ENCODE peak calls at places on chromosome 19, in seven cellular contexts. F is body of pancreas, M is bronchial epithelial cell, B is Panc1, W is ascending aorta, C is tibial nerve, G is BJ. Q is an unnamed sample.

GRCh38 chr19:42268142-42268703 is 829 bp upstream of the CIC start:
- DNase-seq in F (peak), M (peak), B (peak), W (peak), C (peak), G (peak), Q (peak)

GRCh38 chr19:34649886-34650543 is 26.9 kb downstream of the SCGB2B2 start:
- DNase-seq in F (no peak), M (no peak), B (no peak), W (no peak), C (no peak), G (no peak), Q (no peak)

GRCh38 chr19:35294328-35294727 is 2.4 kb downstream of the MAG start:
- DNase-seq in F (no peak), M (no peak), B (no peak), W (no peak), C (no peak), G (no peak), Q (no peak)

GRCh38 chr19:54609356-54609791 is 15.9 kb downstream of the LILRA1 start:
- DNase-seq in F (no peak), M (no peak), B (no peak), W (no peak), C (no peak), G (no peak), Q (no peak)

GRCh38 chr19:51439021-51439465 is 19.2 kb downstream of the SIGLEC8 start:
- DNase-seq in F (peak), M (peak), B (no peak), W (no peak), C (no peak), G (no peak), Q (no peak)

GRCh38 chr19:29939628-29940027 is 2.4 kb upstream of the URI1 start:
- DNase-seq in F (no peak), M (no peak), B (no peak), W (no peak), C (no peak), G (no peak), Q (no peak)

GRCh38 chr19:19686580-19686979 is 17.9 kb downstream of the ZNF101 start:
- DNase-seq in F (no peak), M (no peak), B (no peak), W (no peak), C (no peak), G (no peak), Q (no peak)

GRCh38 chr19:38142176-38143035 is 81.6 kb downstream of the DPF1 start:
- DNase-seq in F (peak), M (peak), B (peak), W (no peak), C (no peak), G (no peak), Q (no peak)

GRCh38 chr19:49656456-49657109 is 9.1 kb downstream of the IRF3 start:
- DNase-seq in F (no peak), M (no peak), B (no peak), W (no peak), C (no peak), G (no peak), Q (no peak)

GRCh38 chr19:12778020-12778904 is 2.9 kb upstream of the HOOK2 start:
- DNase-seq in F (peak), M (peak), B (no peak), W (no peak), C (no peak), G (no peak), Q (no peak)

GRCh38 chr19:12778905-12779161 is 3.5 kb upstream of the HOOK2 start:
- DNase-seq in F (no peak), M (no peak), B (no peak), W (no peak), C (no peak), G (no peak), Q (no peak)

GRCh38 chr19:12777217-12778019 is 2.1 kb upstream of the HOOK2 start:
- DNase-seq in F (peak), M (no peak), B (no peak), W (peak), C (no peak), G (no peak), Q (no peak)

GRCh38 chr19:12782174-12782423 is 6.7 kb upstream of the HOOK2 start:
- DNase-seq in F (no peak), M (no peak), B (no peak), W (no peak), C (no peak), G (no peak), Q (no peak)

GRCh38 chr19:12779162-12779993 is 4.0 kb upstream of the HOOK2 start:
- DNase-seq in F (peak), M (no peak), B (no peak), W (peak), C (no peak), G (no peak), Q (no peak)
- TF ChIP-seq CTCF in F (no peak), M (no peak), B (no peak), W (no peak), C (no peak), G (no peak), Q (peak)

GRCh38 chr19:5595129-5595528 is 27.4 kb upstream of the TINCR start:
- DNase-seq in F (no peak), M (no peak), B (no peak), W (no peak), C (no peak), G (no peak), Q (no peak)

GRCh38 chr19:5595745-5596144 is 26.8 kb downstream of the SAFB2 start:
- DNase-seq in F (no peak), M (no peak), B (no peak), W (no peak), C (no peak), G (no peak), Q (no peak)

GRCh38 chr19:5605362-5605761 is 17.2 kb downstream of the SAFB2 start:
- DNase-seq in F (no peak), M (no peak), B (no peak), W (no peak), C (no peak), G (no peak), Q (no peak)

GRCh38 chr19:5603626-5604025 is 18.9 kb downstream of the SAFB2 start:
- DNase-seq in F (no peak), M (no peak), B (no peak), W (no peak), C (no peak), G (no peak), Q (no peak)

DNA sequence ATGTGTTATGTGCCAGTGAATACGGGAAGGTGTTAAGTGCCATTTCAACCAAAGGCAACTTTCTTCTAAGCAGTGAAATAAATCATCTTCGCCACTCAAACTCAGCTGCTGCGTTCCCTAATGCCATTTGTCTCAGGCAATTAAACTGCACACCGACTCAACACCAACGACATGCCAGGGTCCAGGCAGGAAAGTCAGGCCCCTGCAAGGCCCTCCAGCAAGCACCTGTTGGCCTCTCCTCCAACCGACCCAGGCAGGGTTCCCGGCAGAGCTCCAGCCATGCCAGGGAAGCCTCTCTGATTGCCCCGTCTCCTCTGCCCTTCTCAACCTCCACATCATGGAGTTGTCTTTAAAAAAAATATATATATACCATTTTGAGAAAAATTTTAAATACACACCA is 21.8 kb downstream of the SAFB2 start:
- DNase-seq in F (no peak), M (no peak), B (no peak), W (no peak), C (no peak), G (no peak), Q (no peak)
- H3K4me3 ChIP-seq in F (no peak), M (no peak), B (no peak), W (no peak), C (no peak), G (no peak), Q (no peak)

GRCh38 chr19:10293637-10294367 is 4.0 kb downstream of the ICAM5 start:
- DNase-seq in F (no peak), M (no peak), B (no peak), W (no peak), C (no peak), G (no peak), Q (no peak)

GRCh38 chr19:10292789-10293636 is 3.3 kb downstream of the ICAM5 start:
- DNase-seq in F (no peak), M (no peak), B (no peak), W (no peak), C (no peak), G (no peak), Q (no peak)

GRCh38 chr19:10295847-10296591 is 6.3 kb downstream of the ICAM5 start:
- DNase-seq in F (no peak), M (no peak), B (no peak), W (no peak), C (no peak), G (no peak), Q (no peak)

GRCh38 chr19:10295305-10295846 is 5.6 kb downstream of the ICAM5 start:
- DNase-seq in F (no peak), M (no peak), B (no peak), W (no peak), C (no peak), G (no peak), Q (no peak)

DNA sequence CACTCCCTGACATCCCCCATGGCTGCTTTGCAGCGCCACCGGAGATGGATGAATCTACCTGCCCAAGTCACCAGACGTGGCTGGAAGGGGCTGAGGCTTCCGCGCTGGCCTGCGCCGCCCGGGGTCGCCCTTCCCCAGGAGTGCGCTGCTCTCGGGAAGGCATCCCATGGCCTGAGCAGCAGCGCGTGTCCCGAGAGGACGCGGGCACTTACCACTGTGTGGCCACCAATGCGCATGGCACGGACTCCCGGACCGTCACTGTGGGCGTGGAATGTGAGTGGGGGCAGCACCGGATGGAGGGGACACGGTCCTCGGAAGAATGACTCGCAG is 4.6 kb downstream of the ICAM5 start:
- DNase-seq in F (no peak), M (no peak), B (no peak), W (no peak), C (no peak), G (no peak), Q (no peak)
- TF ChIP-seq CTCF in F (no peak), M (no peak), B (no peak), W (no peak), C (no peak), G (no peak), Q (no peak)

DNA sequence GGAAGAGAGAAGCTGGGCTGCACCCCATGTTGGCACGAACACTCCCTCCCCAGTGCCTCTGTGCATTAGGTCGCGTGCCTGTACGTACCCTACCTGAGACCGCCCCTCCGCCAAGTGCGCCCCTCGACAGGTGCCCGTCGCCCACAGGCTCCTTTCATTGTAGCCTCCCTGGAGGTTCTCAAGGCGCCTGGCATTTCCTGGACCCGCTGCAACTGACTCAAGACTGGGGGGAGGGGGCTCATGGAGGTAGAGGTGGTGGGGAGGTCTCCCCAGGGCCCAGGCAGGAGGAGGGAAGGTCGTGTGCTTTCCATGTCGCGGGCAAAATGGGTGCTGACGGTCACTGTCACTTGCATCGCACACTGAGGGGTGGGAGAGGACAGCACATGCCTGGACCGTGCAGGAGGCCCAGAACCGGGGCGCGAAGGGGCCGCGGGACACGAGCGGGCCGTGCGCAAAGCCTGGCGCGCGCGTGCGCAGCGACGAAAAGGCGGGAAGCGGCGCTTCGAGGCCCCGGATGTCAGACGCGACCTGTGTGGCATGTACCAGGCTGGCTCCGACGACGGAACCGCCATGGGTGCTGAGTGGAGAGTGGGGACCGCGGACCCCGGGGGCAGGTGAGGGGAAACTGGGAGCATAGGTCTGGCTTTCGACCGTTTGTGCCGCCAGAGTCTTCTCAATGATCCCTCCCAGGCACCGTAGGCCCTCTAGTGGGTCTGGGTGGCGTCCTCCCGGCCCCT is 16.5 kb downstream of the NFIX start:
- DNase-seq in F (no peak), M (no peak), B (no peak), W (no peak), C (no peak), G (no peak), Q (no peak)
- H3K4me3 ChIP-seq in F (no peak), M (no peak), B (no peak), W (peak), C (no peak), G (no peak), Q (no peak)

GRCh38 chr19:31361728-31362127 is 12.5 kb upstream of the TSHZ3 start:
- DNase-seq in F (no peak), M (no peak), B (no peak), W (no peak), C (no peak), G (no peak), Q (no peak)

DNA sequence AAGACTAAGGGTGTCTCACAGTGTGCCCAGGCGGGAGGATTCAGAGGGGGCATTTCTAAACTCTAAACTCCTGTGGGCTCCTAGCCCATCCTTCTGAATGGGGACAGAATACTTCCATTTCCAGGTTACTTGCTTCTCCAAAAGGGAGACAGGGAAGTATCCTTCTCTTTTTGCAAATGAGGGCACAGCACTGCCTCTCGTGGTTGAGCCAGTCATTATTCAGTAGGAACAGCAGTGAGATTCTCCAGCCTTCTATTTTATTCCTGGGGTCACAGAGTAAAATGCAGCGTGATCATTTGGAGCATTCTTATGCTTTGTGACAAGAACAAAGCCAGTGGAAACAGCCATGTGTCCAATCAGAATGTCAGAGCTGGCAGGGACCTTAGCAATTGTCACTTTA is 15.7 kb upstream of the TSHZ3 start:
- DNase-seq in F (no peak), M (no peak), B (no peak), W (no peak), C (no peak), G (no peak), Q (no peak)
- TF ChIP-seq CTCF in F (no peak), M (no peak), B (no peak), W (no peak), C (no peak), G (no peak), Q (no peak)

GRCh38 chr19:1221904-1222255 is 15.9 kb downstream of the CBARP start:
- DNase-seq in F (no peak), M (no peak), B (no peak), W (no peak), C (no peak), G (no peak), Q (no peak)

GRCh38 chr19:1221141-1221903 is 15.7 kb downstream of the STK11 start:
- DNase-seq in F (peak), M (no peak), B (no peak), W (no peak), C (peak), G (no peak), Q (no peak)

GRCh38 chr19:1220452-1221037 is 15.0 kb downstream of the STK11 start:
- DNase-seq in F (no peak), M (no peak), B (no peak), W (no peak), C (no peak), G (no peak), Q (no peak)

GRCh38 chr19:1218751-1219567 is 13.4 kb downstream of the STK11 start:
- DNase-seq in F (no peak), M (no peak), B (no peak), W (no peak), C (no peak), G (no peak), Q (no peak)

GRCh38 chr19:1219786-1220451 is 14.3 kb downstream of the STK11 start:
- DNase-seq in F (no peak), M (no peak), B (no peak), W (no peak), C (no peak), G (no peak), Q (no peak)
- H3K4me3 ChIP-seq in F (no peak), M (no peak), B (no peak), W (no peak), C (no peak), G (no peak), Q (no peak)